ENCODE peak calls at places on chromosomes 16 and 17, in four cellular contexts. T is fibroblast of lung, S is mammary epithelial cell, L is PC-9. U is an unnamed sample.

GRCh38 chr16:57284952-57285263 is 436 bp upstream of the PLLP start:
- DNase-seq in T (no peak), S (no peak), L (no peak), U (no peak)

GRCh38 chr17:78409191-78409621 is 30.8 kb downstream of the PGS1 start:
- DNase-seq in T (no peak), S (no peak), L (no peak), U (no peak)

GRCh38 chr17:58329808-58330543 is 1.4 kb upstream of the TSPOAP1 start:
- DNase-seq in T (no peak), S (no peak), L (no peak), U (peak; percentile 89)

GRCh38 chr16:3129137-3130131 is 5.4 kb upstream of the ZNF213 start:
- DNase-seq in T (peak; percentile 77), S (peak; percentile 73), L (peak; percentile 55), U (peak; percentile 87)

GRCh38 chr17:1143573-1143972 is 36.2 kb downstream of the ABR start:
- DNase-seq in T (peak; percentile 20), S (no peak), L (no peak), U (no peak)

GRCh38 chr17:32819035-32819434 is 57.9 kb downstream of the MYO1D start:
- DNase-seq in T (no peak), S (no peak), L (no peak), U (no peak)

GRCh38 chr16:72769876-72770275 is 278.1 kb downstream of the ZFHX3 start:
- DNase-seq in T (no peak), S (peak; percentile 8), L (no peak), U (no peak)

GRCh38 chr16:939941-940340 is 30.8 kb downstream of the LMF1 start:
- DNase-seq in T (no peak), S (no peak), L (no peak), U (no peak)

GRCh38 chr16:11263737-11264136 is 5.4 kb downstream of the TNP2 start:
- DNase-seq in T (no peak), S (no peak), L (no peak), U (no peak)

GRCh38 chr17:47735139-47735464 is 2.1 kb downstream of the TBX21 start:
- DNase-seq in T (no peak), S (no peak), L (no peak), U (no peak)

GRCh38 chr16:24972608-24973220 is 42.5 kb downstream of the ARHGAP17 start:
- DNase-seq in T (no peak), S (no peak), L (peak; percentile 43), U (peak; percentile 22)

GRCh38 chr17:70405492-70406220 is 236.3 kb downstream of the KCNJ2 start:
- DNase-seq in T (peak; percentile 97), S (peak; percentile 93), L (peak; percentile 84), U (peak; percentile 17)

GRCh38 chr17:64448665-64449512 is at the start of gene MILR1:
- DNase-seq in T (peak; percentile 95), S (peak; percentile 72), L (peak; percentile 97), U (peak; percentile 21)

GRCh38 chr16:30779596-30779995 is 7.4 kb downstream of the ZNF629 start:
- DNase-seq in T (no peak), S (no peak), L (no peak), U (no peak)

GRCh38 chr16:48517493-48517892 is 92.5 kb downstream of the N4BP1 start:
- DNase-seq in T (no peak), S (peak; percentile 33), L (no peak), U (no peak)

GRCh38 chr17:61877837-61878236 is 14.5 kb upstream of the BRIP1 start:
- DNase-seq in T (no peak), S (no peak), L (no peak), U (no peak)

GRCh38 chr16:19589771-19590302 is 34.3 kb downstream of the VPS35L start:
- DNase-seq in T (peak; percentile 38), S (no peak), L (peak; percentile 76), U (no peak)

GRCh38 chr16:69012906-69013305 is 92.5 kb upstream of the HAS3 start:
- DNase-seq in T (no peak), S (no peak), L (no peak), U (no peak)

GRCh38 chr16:50573279-50573678 is 25.1 kb downstream of the NKD1 start:
- DNase-seq in T (no peak), S (no peak), L (no peak), U (no peak)

GRCh38 chr16:50040028-50040427 is 15.0 kb downstream of the CNEP1R1 start:
- DNase-seq in T (no peak), S (no peak), L (peak; percentile 41), U (no peak)

GRCh38 chr16:82010649-82011048 is 621 bp downstream of the SDR42E1 start:
- DNase-seq in T (no peak), S (peak; percentile 17), L (no peak), U (peak; percentile 14)

GRCh38 chr16:10681310-10682308 is 13.1 kb downstream of the TEKT5 start:
- DNase-seq in T (no peak), S (no peak), L (no peak), U (no peak)

GRCh38 chr16:84043486-84044107 is 1.0 kb upstream of the SLC38A8 start:
- DNase-seq in T (no peak), S (no peak), L (no peak), U (no peak)

GRCh38 chr17:17840751-17841591 is 4.2 kb upstream of the SREBF1 start:
- DNase-seq in T (peak; percentile 46), S (peak; percentile 97), L (peak; percentile 73), U (no peak)

DNA sequence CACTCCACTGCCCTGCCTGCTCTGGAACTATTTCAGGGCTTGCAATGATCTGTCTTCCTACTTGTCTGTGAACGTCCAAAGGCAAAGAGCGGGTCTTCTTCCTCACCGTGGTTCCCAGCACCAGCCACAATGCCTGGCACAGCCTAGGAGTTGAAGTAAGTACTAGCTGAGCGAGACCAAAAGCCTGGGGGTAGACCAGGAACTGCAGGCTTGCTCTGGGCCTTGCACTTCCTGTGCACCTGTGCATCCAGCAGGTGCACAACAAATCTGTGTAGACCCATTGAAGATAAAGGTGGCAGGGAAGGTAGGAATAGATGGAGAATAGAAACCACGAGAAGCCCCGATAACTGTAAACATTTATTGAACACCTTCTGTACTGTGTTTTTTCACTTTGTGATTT is 4.7 kb downstream of the FAM171A2 start:
- DNase-seq in T (no peak), S (no peak), L (no peak), U (peak; percentile 71)
- TF ChIP-seq CTCF in T (no peak), S (no peak), L (no peak), U (no peak)

DNA sequence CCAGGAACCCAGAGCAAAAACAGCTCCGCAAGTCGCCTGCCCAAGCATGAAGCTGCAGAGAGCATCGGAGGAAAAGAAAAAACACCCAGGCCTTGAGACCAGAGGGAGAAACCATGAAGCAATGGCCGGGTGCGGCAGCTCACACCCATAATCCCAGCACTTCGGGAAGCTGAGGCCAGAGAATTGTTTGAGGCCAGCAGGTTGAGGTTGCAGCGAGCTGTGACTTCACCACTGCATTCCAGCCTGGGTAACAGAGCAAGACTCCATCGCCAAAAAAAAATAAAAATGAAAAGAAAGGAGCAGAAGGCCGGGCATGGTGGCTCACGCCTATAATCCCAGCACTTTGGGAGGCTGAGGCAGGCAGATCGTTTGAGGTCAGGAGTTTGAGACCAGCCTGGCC is 40.3 kb downstream of the C16orf95 start:
- DNase-seq in T (no peak), S (no peak), L (no peak), U (no peak)
- H2AFZ ChIP-seq in T (no peak overlapping the region), S (no peak overlapping the region), L (no peak overlapping the region), U (no peak overlapping the region)

DNA sequence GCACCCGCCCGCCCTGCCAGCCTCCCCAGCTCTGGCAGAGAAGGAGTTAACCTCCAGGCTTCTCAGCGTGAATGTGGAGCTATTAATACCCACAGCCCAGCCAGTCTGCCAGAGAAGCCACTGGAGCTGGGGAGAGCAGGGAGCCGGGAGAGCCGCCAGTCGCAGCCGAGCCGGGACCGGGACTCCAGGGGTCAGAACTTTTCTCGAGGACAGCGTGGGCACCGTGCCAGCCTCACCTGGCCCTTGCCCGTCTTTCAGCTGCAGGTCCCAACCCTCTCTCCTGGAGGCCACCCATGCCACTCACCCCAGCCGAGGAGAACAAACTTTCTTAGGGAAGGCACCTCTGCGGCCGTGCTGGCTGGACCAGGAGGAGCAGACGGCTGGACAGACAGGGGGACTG is 33.8 kb upstream of the SBK1 start:
- DNase-seq in T (peak; percentile 32), S (no peak), L (peak; percentile 6), U (no peak)
- TF ChIP-seq EZH2 in T (peak; percentile 41), S (peak; percentile 65), L (no peak), U (no peak)

GRCh38 chr16:85563515-85564276 is 49.4 kb upstream of the GSE1 start:
- DNase-seq in T (no peak), S (no peak), L (no peak), U (no peak)
- TF ChIP-seq CTCF in T (no peak), S (no peak), L (peak; percentile 18), U (no peak)

GRCh38 chr17:2610195-2610594 is 16.7 kb downstream of the PAFAH1B1 start:
- DNase-seq in T (no peak), S (no peak), L (no peak), U (no peak)
- H2AFZ ChIP-seq in T (no peak overlapping the region), S (no peak overlapping the region), L (no peak overlapping the region), U (no peak overlapping the region)

DNA sequence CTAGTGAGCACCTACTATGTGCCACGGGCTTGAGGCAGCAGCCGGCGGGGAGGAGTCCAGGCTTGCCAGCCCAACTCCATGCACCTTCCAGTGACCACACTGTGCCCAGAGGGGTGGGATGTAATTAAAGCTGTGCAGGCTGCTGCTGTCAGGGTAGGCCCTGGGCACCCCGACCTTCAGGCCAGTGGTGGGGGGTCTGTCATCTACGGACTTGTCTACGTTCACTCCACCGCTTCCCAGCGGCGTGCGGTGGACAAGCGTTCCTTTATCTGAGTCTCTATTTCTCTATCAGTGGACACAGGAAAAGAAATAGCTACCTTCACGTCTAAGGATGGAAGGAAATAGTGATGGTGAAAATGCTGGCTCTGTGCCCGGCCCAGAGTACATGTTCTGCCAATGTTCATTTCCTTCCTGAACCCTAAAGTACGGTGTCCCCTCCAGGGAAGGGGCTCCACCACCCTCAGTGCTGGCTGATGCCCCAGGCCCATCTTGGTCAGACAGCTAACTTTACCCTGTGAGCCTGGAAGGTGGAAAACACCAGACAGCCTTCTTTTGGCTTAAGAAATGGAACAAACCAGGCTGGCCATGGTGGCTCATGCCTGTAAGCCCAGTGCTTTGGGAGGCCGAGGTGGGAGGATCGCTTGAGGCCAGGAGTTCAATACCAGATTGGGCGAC is 135.2 kb downstream of the SDK2 start:
- DNase-seq in T (no peak), S (no peak), L (no peak), U (no peak)
- TF ChIP-seq EZH2 in T (no peak), S (no peak), L (no peak), U (no peak)

GRCh38 chr17:39927101-39927927 is at the start of the genes LRRC3C and ORMDL3:
- DNase-seq in T (peak; percentile 88), S (peak; percentile 89), L (peak; percentile 77), U (peak; percentile 93)

GRCh38 chr17:39925282-39926134 is 1.9 kb downstream of the ORMDL3 start:
- DNase-seq in T (no peak), S (no peak), L (no peak), U (peak; percentile 23)

GRCh38 chr17:39927928-39928867 is 666 bp downstream of the LRRC3C start:
- DNase-seq in T (peak; percentile 23), S (no peak), L (no peak), U (peak; percentile 33)

GRCh38 chr17:39926135-39926587 is 1.2 kb downstream of the ORMDL3 start:
- DNase-seq in T (no peak), S (no peak), L (no peak), U (peak; percentile 86)

GRCh38 chr17:39926588-39927100 is 757 bp downstream of the ORMDL3 start:
- DNase-seq in T (peak; percentile 18), S (peak; percentile 44), L (peak; percentile 37), U (peak; percentile 70)
- TF ChIP-seq CTCF in T (no peak), S (no peak), L (no peak), U (no peak)